ENCODE peak calls at places on chromosomes 16 and 17, in four cellular contexts. U, K, N and H are unnamed samples.

GRCh38 chr16:66374176-66374575 is 7.7 kb downstream of the CDH5 start:
- DNase-seq in U (peak; percentile 13), K (no peak), N (no peak), H (no peak)

GRCh38 chr16:76428858-76429257 is 151.7 kb downstream of the CNTNAP4 start:
- DNase-seq in U (peak; percentile 52), K (no peak), N (no peak), H (no peak)

GRCh38 chr17:1577186-1577585 is 14.6 kb upstream of the PITPNA start:
- DNase-seq in U (peak; percentile 89), K (peak; percentile 87), N (peak; percentile 88), H (peak; percentile 66)

GRCh38 chr16:1335996-1336395 is 2.6 kb downstream of the BAIAP3 start:
- DNase-seq in U (no peak), K (no peak), N (no peak), H (no peak)

GRCh38 chr16:4697867-4698291 is 4.5 kb downstream of the NUDT16L1 start:
- DNase-seq in U (no peak), K (no peak), N (no peak), H (no peak)

GRCh38 chr17:3951003-3951402 is 13.2 kb downstream of the ATP2A3 start:
- DNase-seq in U (no peak), K (no peak), N (no peak), H (no peak)

GRCh38 chr17:60863892-60864673 is 186.4 kb downstream of the BCAS3 start:
- DNase-seq in U (no peak), K (no peak), N (no peak), H (no peak)

GRCh38 chr16:3383045-3383448 is 17.8 kb downstream of the ZSCAN32 start:
- DNase-seq in U (no peak), K (no peak), N (no peak), H (no peak)

GRCh38 chr17:596763-597644 is 117.6 kb downstream of the VPS53 start:
- DNase-seq in U (no peak), K (no peak), N (no peak), H (no peak)

GRCh38 chr17:4576729-4577322 is 7.5 kb upstream of the SMTNL2 start:
- DNase-seq in U (no peak), K (no peak), N (no peak), H (no peak)

GRCh38 chr16:89115216-89115949 is 21.7 kb downstream of the ACSF3 start:
- DNase-seq in U (peak; percentile 81), K (peak; percentile 75), N (peak; percentile 73), H (no peak)

GRCh38 chr16:75012380-75013081 is 13.7 kb downstream of the ZNRF1 start:
- DNase-seq in U (no peak), K (no peak), N (no peak), H (no peak)

GRCh38 chr17:17269926-17270773 is 10.9 kb downstream of the COPS3 start:
- DNase-seq in U (no peak), K (no peak), N (no peak), H (no peak)

GRCh38 chr17:54968954-54969400 is 412 bp downstream of the STXBP4 start:
- DNase-seq in U (no peak), K (peak; percentile 20), N (no peak), H (no peak)

GRCh38 chr16:84084570-84085270 is 32.0 kb downstream of the MBTPS1 start:
- DNase-seq in U (peak; percentile 59), K (peak; percentile 64), N (peak; percentile 47), H (no peak)

GRCh38 chr16:19027416-19027815 is 40.0 kb upstream of the COQ7 start:
- DNase-seq in U (no peak), K (no peak), N (no peak), H (no peak)

GRCh38 chr17:80461527-80462166 is 14.8 kb downstream of the NPTX1 start:
- DNase-seq in U (no peak), K (no peak), N (no peak), H (no peak)

GRCh38 chr17:64698725-64699124 is 36.6 kb upstream of the SMURF2 start:
- DNase-seq in U (no peak), K (no peak), N (no peak), H (no peak)

GRCh38 chr16:30377050-30377811 is 2.6 kb downstream of the MYL11 start:
- DNase-seq in U (no peak), K (no peak), N (no peak), H (no peak)

GRCh38 chr17:27956601-27957445 is 63.7 kb upstream of the LYRM9 start:
- DNase-seq in U (no peak), K (no peak), N (no peak), H (no peak)

GRCh38 chr17:73478768-73479424 is 165.3 kb downstream of the SDK2 start:
- DNase-seq in U (no peak), K (no peak), N (no peak), H (no peak)
- TF ChIP-seq CTCF in U (peak; percentile 6), K (no peak), N (no peak), H (no peak)

GRCh38 chr17:51445934-51446333 is 185.6 kb downstream of the UTP18 start:
- DNase-seq in U (no peak), K (no peak), N (no peak), H (no peak)
- H3K4me3 ChIP-seq in U (no peak overlapping the region), K (no peak overlapping the region), N (no peak overlapping the region), H (no peak overlapping the region)

DNA sequence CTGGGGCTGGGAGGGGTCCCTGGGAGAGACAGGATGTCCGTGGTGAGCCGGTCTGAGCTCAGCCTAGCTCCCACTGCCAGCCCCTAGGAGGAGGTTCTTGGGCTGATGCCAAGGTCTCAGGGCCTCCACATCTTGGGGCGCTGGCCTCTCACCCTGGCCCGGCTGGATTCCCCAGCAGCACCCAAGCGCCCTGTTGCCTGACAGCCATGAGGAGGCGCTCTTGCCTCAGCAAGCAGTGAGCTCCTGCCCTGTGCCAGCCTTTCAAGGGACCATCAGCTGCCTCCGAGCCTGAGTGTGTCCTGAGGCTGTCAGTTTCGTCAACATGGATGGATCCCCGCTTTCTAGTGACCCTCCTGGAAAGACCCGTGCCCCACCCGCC is 234.9 kb upstream of the CIBAR2 start:
- DNase-seq in U (no peak), K (no peak), N (no peak), H (no peak)
- TF ChIP-seq CTCF in U (peak; percentile 22), K (peak; percentile 40), N (no peak), H (peak; percentile 39)

GRCh38 chr17:81516439-81516838 is 3.8 kb upstream of the ACTG1 start:
- DNase-seq in U (peak; percentile 29), K (no peak), N (no peak), H (no peak)
- H3K4me3 ChIP-seq in U (peak overlapping the region; percentile 96), K (peak overlapping the region; percentile 87), N (no peak overlapping the region), H (peak overlapping the region; percentile 69)

GRCh38 chr16:12393208-12393607 is 410.5 kb downstream of the CPPED1 start:
- DNase-seq in U (no peak), K (no peak), N (no peak), H (no peak)

GRCh38 chr16:12390644-12391043 is 413.0 kb downstream of the CPPED1 start:
- DNase-seq in U (no peak), K (no peak), N (no peak), H (no peak)

GRCh38 chr16:12390074-12390473 is 413.5 kb downstream of the SNX29 start:
- DNase-seq in U (no peak), K (no peak), N (no peak), H (no peak)

GRCh38 chr16:12391974-12392373 is 411.7 kb downstream of the CPPED1 start:
- DNase-seq in U (no peak), K (no peak), N (no peak), H (no peak)

GRCh38 chr16:12392585-12393089 is 411.1 kb downstream of the CPPED1 start:
- DNase-seq in U (no peak), K (no peak), N (peak; percentile 64), H (no peak)
- TF ChIP-seq CTCF in U (no peak), K (no peak), N (no peak), H (peak; percentile 13)

DNA sequence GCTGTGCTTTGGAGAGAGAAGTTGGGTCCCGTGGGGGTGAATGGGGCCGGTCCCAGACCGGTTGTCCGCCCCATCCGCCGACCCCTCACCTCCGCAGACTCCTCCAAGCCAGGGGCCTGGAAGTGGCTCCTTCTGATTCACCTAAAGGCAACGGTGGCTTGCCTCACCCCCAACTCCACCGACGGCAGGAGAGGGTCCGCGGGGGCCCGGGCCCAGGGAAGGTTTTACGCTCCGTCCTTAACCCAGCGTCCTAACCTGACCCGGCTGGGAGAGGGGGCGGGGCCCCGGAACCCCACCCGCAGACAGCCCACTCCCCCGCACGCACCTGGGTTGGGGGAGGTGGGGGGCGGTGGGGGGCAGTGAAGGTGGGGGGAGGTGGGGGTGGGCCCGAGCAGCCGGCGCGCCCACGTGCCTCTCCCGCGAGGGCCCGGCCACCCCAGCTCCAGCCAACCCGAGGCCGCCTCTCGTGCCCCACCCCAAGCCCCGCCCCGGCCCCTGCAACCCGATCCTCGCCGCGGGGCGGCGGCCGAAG is 12.7 kb upstream of the CD300A start:
- DNase-seq in U (no peak), K (no peak), N (no peak), H (no peak)
- H3K4me3 ChIP-seq in U (peak overlapping the region; percentile 36), K (peak overlapping the region; percentile 28), N (no peak overlapping the region), H (no peak overlapping the region)

DNA sequence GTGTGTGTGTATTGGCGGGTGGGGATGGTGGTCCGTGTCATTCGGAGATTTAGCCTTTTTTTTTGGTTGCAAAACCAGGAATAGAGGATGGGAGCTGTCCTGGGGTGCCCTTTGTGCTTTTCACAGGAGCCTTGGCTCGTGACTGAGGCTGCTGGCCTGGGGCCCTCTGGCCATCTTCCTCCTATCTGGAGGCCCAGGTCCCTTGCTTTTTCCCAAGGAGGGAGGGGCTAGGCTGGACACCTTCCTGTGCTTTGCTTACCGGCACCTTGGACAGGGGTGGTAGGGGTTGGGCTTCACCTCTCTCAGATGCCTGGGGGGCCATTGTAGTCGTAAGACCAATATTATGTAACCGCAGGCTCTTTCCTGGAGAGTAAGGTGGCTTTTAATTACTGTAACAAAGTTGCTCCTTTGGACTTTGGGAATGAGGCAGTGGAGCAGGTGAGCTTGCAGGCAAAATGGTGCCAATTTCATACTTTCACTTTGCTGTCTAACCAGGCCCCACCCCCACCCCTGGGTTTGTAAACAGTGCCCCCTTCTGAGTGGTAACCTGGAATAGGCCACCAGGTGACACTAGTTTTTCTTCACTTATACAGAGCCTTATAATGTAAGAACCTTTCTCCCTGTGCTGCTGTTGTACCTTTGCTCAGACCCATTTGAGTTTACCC is 1.2 kb downstream of the DYNLL2 start:
- DNase-seq in U (no peak), K (peak; percentile 29), N (no peak), H (no peak)
- TF ChIP-seq CTCF in U (no peak), K (peak; percentile 26), N (no peak), H (peak; percentile 17)

GRCh38 chr17:82029990-82030469 is 1.4 kb upstream of the RAC3 start:
- DNase-seq in U (no peak), K (no peak), N (no peak), H (no peak)
- H3K4me3 ChIP-seq in U (no peak overlapping the region), K (peak overlapping the region; percentile 37), N (no peak overlapping the region), H (no peak overlapping the region)

GRCh38 chr16:6611535-6611934 is 721.1 kb upstream of the RBFOX1 start:
- DNase-seq in U (no peak), K (no peak), N (no peak), H (no peak)
- TF ChIP-seq CTCF in U (no peak), K (no peak), N (no peak), H (no peak)